ENCODE peak calls at places on chromosomes 13 and 19, in four cellular contexts. One of them, this sample, is unnamed. For H3K9me3, the result is how much of the 10 kb centered on the place peaks cover.

GRCh38 chr19:49616945-49617344 is 23.0 kb downstream of the RRAS start:
- ATAC-seq in A549: no peak
- ATAC-seq in HepG2: no peak
- ATAC-seq in K562: no peak
- ATAC-seq in this sample: no peak

GRCh38 chr13:98267080-98267912 is 90.2 kb upstream of the RNF113B start:
- ATAC-seq in A549: no peak
- ATAC-seq in HepG2: peak
- ATAC-seq in K562: no peak
- ATAC-seq in this sample: peak

GRCh38 chr19:20367811-20368294 is 197.7 kb downstream of the ZNF737 start:
- ATAC-seq in A549: no peak
- ATAC-seq in HepG2: no peak
- ATAC-seq in K562: no peak
- ATAC-seq in this sample: no peak

GRCh38 chr19:2976609-2977000 is 759 bp upstream of the TLE6 start:
- ATAC-seq in A549: no peak
- ATAC-seq in HepG2: peak
- ATAC-seq in K562: no peak
- ATAC-seq in this sample: no peak

GRCh38 chr19:867855-868457 is 8.5 kb downstream of the CFD start:
- ATAC-seq in A549: no peak
- ATAC-seq in HepG2: no peak
- ATAC-seq in K562: no peak
- ATAC-seq in this sample: no peak

GRCh38 chr13:73216381-73216831 is 157.6 kb downstream of the KLF5 start:
- ATAC-seq in A549: no peak
- ATAC-seq in HepG2: no peak
- ATAC-seq in K562: no peak
- ATAC-seq in this sample: no peak

GRCh38 chr19:55352040-55352439 is 2.5 kb downstream of the COX6B2 start:
- ATAC-seq in A549: no peak
- ATAC-seq in HepG2: no peak
- ATAC-seq in K562: no peak
- ATAC-seq in this sample: no peak

GRCh38 chr19:31423896-31424295 is 74.7 kb upstream of the TSHZ3 start:
- ATAC-seq in A549: no peak
- ATAC-seq in HepG2: no peak
- ATAC-seq in K562: no peak
- ATAC-seq in this sample: no peak

GRCh38 chr13:97125051-97125809 is 96.9 kb upstream of the MBNL2 start:
- ATAC-seq in A549: no peak
- ATAC-seq in HepG2: no peak
- ATAC-seq in K562: peak
- ATAC-seq in this sample: peak

GRCh38 chr13:71255633-71256032 is 611.4 kb downstream of the DACH1 start:
- ATAC-seq in A549: no peak
- ATAC-seq in HepG2: no peak
- ATAC-seq in K562: no peak
- ATAC-seq in this sample: no peak

GRCh38 chr13:48506092-48506701 is 26.7 kb downstream of the RCBTB2 start:
- ATAC-seq in A549: no peak
- ATAC-seq in HepG2: no peak
- ATAC-seq in K562: no peak
- ATAC-seq in this sample: peak

GRCh38 chr13:75263741-75264407 is 218.1 kb downstream of the TBC1D4 start:
- ATAC-seq in A549: no peak
- ATAC-seq in HepG2: no peak
- ATAC-seq in K562: no peak
- ATAC-seq in this sample: no peak

GRCh38 chr19:57305056-57305455 is 15.2 kb upstream of the ZNF543 start:
- ATAC-seq in A549: no peak
- ATAC-seq in HepG2: no peak
- ATAC-seq in K562: no peak
- ATAC-seq in this sample: no peak

GRCh38 chr19:9945319-9945966 is 9.1 kb upstream of the OLFM2 start:
- ATAC-seq in A549: peak
- ATAC-seq in HepG2: peak
- ATAC-seq in K562: peak
- ATAC-seq in this sample: peak

GRCh38 chr13:99296270-99296865 is 10.8 kb downstream of the GPR183 start:
- ATAC-seq in A549: no peak
- ATAC-seq in HepG2: no peak
- ATAC-seq in K562: no peak
- ATAC-seq in this sample: no peak

GRCh38 chr19:3034845-3035541 is 5.9 kb upstream of the TLE2 start:
- ATAC-seq in A549: no peak
- ATAC-seq in HepG2: peak
- ATAC-seq in K562: no peak
- ATAC-seq in this sample: no peak

GRCh38 chr13:113069861-113070805 is 35.5 kb upstream of the F7 start:
- ATAC-seq in A549: peak
- ATAC-seq in HepG2: no peak
- ATAC-seq in K562: no peak
- ATAC-seq in this sample: no peak

GRCh38 chr13:98228661-98229349 is 51.7 kb upstream of the RNF113B start:
- ATAC-seq in A549: no peak
- ATAC-seq in HepG2: no peak
- ATAC-seq in K562: no peak
- ATAC-seq in this sample: no peak

GRCh38 chr19:3398114-3398899 is 31.9 kb downstream of the NFIC start:
- ATAC-seq in A549: peak
- ATAC-seq in HepG2: peak
- ATAC-seq in K562: no peak
- ATAC-seq in this sample: peak

GRCh38 chr19:50362656-50363424 is 2.6 kb downstream of the NAPSA start:
- ATAC-seq in A549: no peak
- ATAC-seq in HepG2: no peak
- ATAC-seq in K562: no peak
- ATAC-seq in this sample: no peak

GRCh38 chr13:31904941-31905824 is 126.4 kb upstream of the FRY start:
- ATAC-seq in A549: no peak
- ATAC-seq in HepG2: no peak
- ATAC-seq in K562: no peak
- ATAC-seq in this sample: no peak

GRCh38 chr13:91592050-91593014 is 193.9 kb downstream of the GPC5 start:
- ATAC-seq in A549: no peak
- ATAC-seq in HepG2: no peak
- ATAC-seq in K562: peak
- ATAC-seq in this sample: no peak

GRCh38 chr13:89282241-89282640 is 1611.1 kb downstream of the SLITRK5 start:
- ATAC-seq in A549: no peak
- ATAC-seq in HepG2: no peak
- ATAC-seq in K562: no peak
- ATAC-seq in this sample: no peak

GRCh38 chr19:5914358-5914774 is 312 bp downstream of the CAPS start:
- ATAC-seq in A549: peak
- ATAC-seq in HepG2: no peak
- ATAC-seq in K562: no peak
- ATAC-seq in this sample: no peak

DNA sequence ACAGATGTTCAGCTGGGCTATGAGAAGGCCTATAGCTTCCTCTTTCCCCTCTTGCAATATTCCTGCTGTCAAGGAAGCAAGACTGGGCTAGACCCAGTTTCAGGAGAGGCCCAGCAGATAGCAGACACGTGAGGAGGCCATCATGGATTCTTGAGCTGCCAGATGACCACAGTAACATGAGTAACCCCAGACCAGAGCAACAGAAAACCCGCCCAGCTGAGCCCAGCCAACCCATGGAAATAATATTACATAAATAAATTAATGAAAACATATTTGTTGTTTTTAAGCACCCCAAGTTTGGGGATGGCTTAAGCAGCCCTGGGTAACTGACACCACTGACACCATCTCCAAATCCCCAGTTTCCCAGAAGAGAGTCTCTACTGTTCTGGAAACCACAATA is 50.2 kb upstream of the PDCD5 start:
- ATAC-seq in A549: no peak
- ATAC-seq in HepG2: no peak
- ATAC-seq in K562: no peak
- ATAC-seq in this sample: no peak
- H3K9me3 ChIP-seq in A549: under half
- H3K9me3 ChIP-seq in HepG2: under half
- H3K9me3 ChIP-seq in K562: under half
- H3K9me3 ChIP-seq in this sample: under half

GRCh38 chr19:14004619-14005380 is 1.3 kb downstream of the RFX1 start:
- ATAC-seq in A549: no peak
- ATAC-seq in HepG2: no peak
- ATAC-seq in K562: no peak
- ATAC-seq in this sample: no peak

GRCh38 chr19:14005381-14006084 is 587 bp downstream of the RFX1 start:
- ATAC-seq in A549: peak
- ATAC-seq in HepG2: peak
- ATAC-seq in K562: peak
- ATAC-seq in this sample: peak

GRCh38 chr19:14006085-14006765 is at the start of gene RFX1:
- ATAC-seq in A549: peak
- ATAC-seq in HepG2: peak
- ATAC-seq in K562: peak
- ATAC-seq in this sample: peak

GRCh38 chr19:14003279-14004051 is 2.7 kb downstream of the RFX1 start:
- ATAC-seq in A549: no peak
- ATAC-seq in HepG2: no peak
- ATAC-seq in K562: no peak
- ATAC-seq in this sample: no peak

DNA sequence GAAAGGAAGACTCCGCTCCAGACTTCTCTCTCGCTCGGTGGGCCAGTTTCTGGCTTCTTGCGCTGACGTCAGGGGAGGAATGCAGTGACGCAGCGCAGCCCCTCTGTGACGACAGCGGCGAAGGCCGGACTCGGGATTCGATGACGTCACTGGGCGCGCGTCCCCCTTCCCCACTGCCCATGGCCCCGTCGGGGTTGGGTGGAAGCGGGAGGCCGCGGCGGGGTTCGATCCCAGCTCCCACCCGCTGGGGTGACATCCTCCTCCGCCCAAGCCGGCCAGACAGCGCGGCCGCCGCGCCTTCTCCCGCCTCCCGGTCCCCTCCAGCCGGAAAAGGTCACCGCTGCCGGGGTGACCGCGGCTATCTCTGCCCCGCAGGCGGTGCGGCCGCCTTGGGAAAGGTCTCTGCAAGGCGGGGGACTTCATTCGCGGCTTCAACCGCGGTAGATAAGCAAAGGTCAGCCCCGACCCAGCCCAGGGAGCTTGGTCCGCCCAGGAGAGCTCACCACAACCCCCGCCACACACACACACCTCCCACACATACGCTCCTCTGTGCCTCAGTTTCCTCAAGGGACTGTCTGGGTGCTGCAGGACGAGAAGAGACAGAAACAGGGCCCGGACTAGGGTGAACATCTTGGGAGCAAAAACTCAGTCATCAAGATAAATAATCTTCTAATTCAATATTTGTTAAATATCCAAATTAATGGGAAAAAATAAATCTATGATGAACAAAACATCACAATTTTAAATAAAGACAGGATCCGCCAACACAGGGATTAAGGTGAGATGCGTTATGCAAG is 844 bp upstream of the RFX1 start:
- ATAC-seq in A549: peak
- ATAC-seq in HepG2: peak
- ATAC-seq in K562: peak
- ATAC-seq in this sample: peak
- TF ChIP-seq EP300 in A549: no peak
- TF ChIP-seq EP300 in HepG2: no peak
- TF ChIP-seq EP300 in K562: peak
- TF ChIP-seq EP300 in this sample: no peak

DNA sequence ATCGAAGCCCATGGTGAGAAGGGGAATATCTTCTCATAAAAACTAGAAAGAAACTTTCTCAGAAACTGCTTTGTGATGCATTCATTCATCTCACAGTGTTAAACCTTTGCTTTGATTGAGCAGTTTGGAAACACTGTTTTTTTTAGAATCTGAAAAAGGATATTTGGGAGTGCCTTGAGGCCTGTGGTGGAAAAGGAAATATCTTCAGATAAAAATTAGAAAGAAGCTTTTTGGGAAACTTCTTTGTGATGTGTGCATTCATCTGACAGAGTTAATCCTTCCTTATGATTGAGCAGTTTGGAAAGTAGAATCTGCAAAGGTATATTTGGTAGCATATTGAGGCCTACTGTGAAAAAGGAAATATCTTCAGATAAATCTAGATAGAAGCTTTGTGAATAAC is 1594.9 kb downstream of the UQCRFS1 start:
- ATAC-seq in A549: no peak
- ATAC-seq in HepG2: no peak
- ATAC-seq in K562: no peak
- ATAC-seq in this sample: no peak
- H3K9me3 ChIP-seq in A549: half or more
- H3K9me3 ChIP-seq in HepG2: half or more
- H3K9me3 ChIP-seq in K562: under half
- H3K9me3 ChIP-seq in this sample: half or more

GRCh38 chr13:26548251-26548765 is 9.2 kb upstream of the WASF3 start:
- ATAC-seq in A549: no peak
- ATAC-seq in HepG2: no peak
- ATAC-seq in K562: no peak
- ATAC-seq in this sample: no peak
- TF ChIP-seq EP300 in A549: no peak
- TF ChIP-seq EP300 in HepG2: no peak
- TF ChIP-seq EP300 in K562: no peak
- TF ChIP-seq EP300 in this sample: no peak

GRCh38 chr13:111947876-111948275 is 119.1 kb upstream of the SOX1 start:
- ATAC-seq in A549: no peak
- ATAC-seq in HepG2: no peak
- ATAC-seq in K562: no peak
- ATAC-seq in this sample: no peak
- H3K9me3 ChIP-seq in A549: under half
- H3K9me3 ChIP-seq in HepG2: under half
- H3K9me3 ChIP-seq in K562: under half
- H3K9me3 ChIP-seq in this sample: under half

GRCh38 chr13:33869005-33869404 is 51.1 kb downstream of the RFC3 start:
- ATAC-seq in A549: no peak
- ATAC-seq in HepG2: no peak
- ATAC-seq in K562: no peak
- ATAC-seq in this sample: no peak
- TF ChIP-seq EP300 in A549: no peak
- TF ChIP-seq EP300 in HepG2: no peak
- TF ChIP-seq EP300 in K562: no peak
- TF ChIP-seq EP300 in this sample: no peak

DNA sequence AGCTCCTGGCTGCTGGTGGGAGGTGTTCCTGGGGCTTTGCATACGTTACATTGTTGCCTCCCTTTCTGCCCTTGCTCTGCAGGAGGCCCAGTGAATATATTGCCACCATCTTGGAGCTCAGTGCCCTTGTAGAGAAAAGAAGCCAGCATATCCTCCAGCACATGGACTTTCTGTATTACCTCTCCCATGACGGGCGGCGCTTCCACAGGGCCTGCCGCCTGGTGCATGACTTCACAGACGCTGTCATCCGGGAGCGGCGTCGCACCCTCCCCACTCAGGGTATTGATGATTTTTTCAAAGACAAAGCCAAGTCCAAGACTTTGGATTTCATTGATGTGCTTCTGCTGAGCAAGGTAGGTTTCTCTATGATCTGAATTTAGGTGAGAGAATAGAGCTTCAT is 10.5 kb downstream of the CYP4F12 start:
- ATAC-seq in A549: no peak
- ATAC-seq in HepG2: no peak
- ATAC-seq in K562: no peak
- ATAC-seq in this sample: no peak
- H3K9me3 ChIP-seq in A549: under half
- H3K9me3 ChIP-seq in HepG2: under half
- H3K9me3 ChIP-seq in K562: under half
- H3K9me3 ChIP-seq in this sample: under half

GRCh38 chr13:44757671-44758070 is 181.5 kb upstream of the TSC22D1 start:
- ATAC-seq in A549: no peak
- ATAC-seq in HepG2: no peak
- ATAC-seq in K562: no peak
- ATAC-seq in this sample: no peak
- TF ChIP-seq EP300 in A549: no peak
- TF ChIP-seq EP300 in HepG2: no peak
- TF ChIP-seq EP300 in K562: no peak
- TF ChIP-seq EP300 in this sample: no peak

This sample was measured in gastroesophageal sphincter.